ENCODE peak calls at places on chromosomes 7 and 10, in seven cellular contexts. W, G, H, D, C, L and R are unnamed samples.

GRCh38 chr10:5654218-5654755 is 12.1 kb downstream of the ASB13 start:
- DNase-seq in L (peak), W (no peak), D (no peak), C (no peak), G (no peak), H (no peak), R (peak)

GRCh38 chr10:84395581-84395980 is 67.2 kb downstream of the CCSER2 start:
- DNase-seq in C (no peak), W (no peak), L (no peak), H (peak), G (no peak), D (no peak), R (no peak)

GRCh38 chr10:30284860-30285594 is 64.1 kb downstream of the MTPAP start:
- DNase-seq in G (no peak), H (peak), C (no peak), L (no peak), D (no peak), W (no peak), R (peak)

GRCh38 chr7:138776156-138776833 is 21.5 kb upstream of the TMEM213 start:
- DNase-seq in H (no peak), L (no peak), G (no peak), C (no peak), D (no peak), W (no peak), R (no peak)

GRCh38 chr7:126065766-126066165 is 1136.1 kb upstream of the POT1 start:
- DNase-seq in L (no peak), C (no peak), H (no peak), W (no peak), G (no peak), D (no peak), R (no peak)

GRCh38 chr7:134831862-134832261 is 52.4 kb downstream of the CALD1 start:
- DNase-seq in W (no peak), L (no peak), C (no peak), G (no peak), D (no peak), H (no peak), R (no peak)

GRCh38 chr10:35808344-35808743 is 166.2 kb upstream of the FZD8 start:
- DNase-seq in D (no peak), G (no peak), H (no peak), L (no peak), W (no peak), C (no peak), R (no peak)

GRCh38 chr10:4941540-4942330 is 21.5 kb upstream of the AKR1C1 start:
- DNase-seq in L (no peak), G (no peak), H (peak), C (no peak), D (peak), W (no peak), R (no peak)

GRCh38 chr7:87370660-87371180 is 25.3 kb downstream of the CROT start:
- DNase-seq in C (no peak), H (peak), G (no peak), D (peak), W (no peak), L (no peak), R (no peak)

GRCh38 chr10:29535012-29535777 is 99.6 kb downstream of the SVIL start:
- DNase-seq in G (peak), D (peak), L (no peak), H (peak), C (peak), W (peak), R (no peak)

DNA sequence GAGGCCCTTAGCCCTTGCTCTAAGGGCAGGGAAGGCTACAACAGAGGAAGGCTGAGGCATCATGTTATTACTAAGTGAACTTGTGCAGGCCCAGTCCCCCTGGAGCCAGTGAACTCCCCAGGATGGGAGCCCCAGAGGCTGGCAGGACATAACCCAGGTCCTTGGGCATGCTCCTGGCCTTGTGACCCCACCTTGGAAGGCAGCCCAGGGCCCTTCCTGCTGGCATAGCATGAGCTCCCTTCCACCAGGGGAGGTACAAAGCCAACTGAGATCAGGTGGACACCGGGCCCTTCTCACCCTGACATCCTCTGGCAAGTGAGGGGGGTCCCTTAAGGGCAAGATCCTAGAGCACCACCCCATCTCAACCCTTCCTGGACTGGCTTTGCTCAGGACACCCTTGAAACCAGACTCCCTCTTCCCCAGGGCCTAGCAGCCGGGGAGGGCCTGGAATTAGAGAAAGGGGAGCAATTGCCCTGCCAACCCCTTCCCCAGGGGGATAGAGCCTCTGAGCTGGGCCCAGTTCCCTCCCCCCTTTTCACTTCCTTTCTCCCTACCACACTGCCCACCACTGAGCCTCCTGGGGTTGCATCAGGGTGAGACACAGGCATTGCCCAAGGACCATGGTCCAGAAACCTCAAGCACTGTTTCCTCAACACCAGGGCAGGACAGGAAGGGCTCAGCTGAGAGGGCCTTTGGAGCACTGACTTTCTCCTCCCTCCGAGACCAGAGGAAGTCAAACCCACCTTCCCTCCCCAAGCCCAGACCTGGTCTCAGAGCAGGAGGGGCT is 1.8 kb upstream of the VSIR start:
- DNase-seq in W (no peak), L (peak), C (no peak), H (no peak), D (no peak), G (no peak), R (no peak)
- H2AFZ ChIP-seq in W (no peak), L (peak), C (no peak), H (no peak), D (no peak), G (no peak), R (no peak)

GRCh38 chr7:149003018-149003417 is 25.3 kb downstream of the PDIA4 start:
- DNase-seq in D (no peak), H (no peak), L (no peak), W (no peak), C (no peak), G (no peak), R (no peak)

GRCh38 chr7:148999166-148999565 is 29.1 kb downstream of the PDIA4 start:
- DNase-seq in G (no peak), D (no peak), H (no peak), C (no peak), W (no peak), L (no peak), R (no peak)

GRCh38 chr7:149002604-149003003 is 25.7 kb downstream of the PDIA4 start:
- DNase-seq in H (no peak), G (no peak), D (no peak), W (no peak), C (no peak), L (no peak), R (no peak)

GRCh38 chr7:149001427-149002068 is 26.8 kb downstream of the PDIA4 start:
- DNase-seq in G (no peak), C (no peak), D (no peak), H (no peak), W (no peak), L (no peak), R (no peak)

GRCh38 chr7:149000961-149001360 is 27.3 kb downstream of the PDIA4 start:
- DNase-seq in C (no peak), G (no peak), H (no peak), L (no peak), D (no peak), W (no peak), R (no peak)
- H2AFZ ChIP-seq in C (no peak), G (no peak), H (no peak), L (no peak), D (no peak), W (no peak), R (no peak)

GRCh38 chr7:151415375-151416112 is 5.7 kb upstream of the WDR86 start:
- DNase-seq in L (no peak), C (no peak), D (peak), H (no peak), G (no peak), W (no peak), R (no peak)
- H2AFZ ChIP-seq in L (no peak), C (no peak), D (no peak), H (no peak), G (no peak), W (no peak), R (no peak)

GRCh38 chr10:82925547-82925946 is 1050.6 kb downstream of the NRG3 start:
- DNase-seq in W (no peak), G (no peak), D (no peak), L (no peak), H (peak), C (no peak), R (peak)
- H2AFZ ChIP-seq in W (no peak), G (no peak), D (no peak), L (no peak), H (no peak), C (no peak), R (no peak)

GRCh38 chr10:89481662-89482061 is 53.7 kb downstream of the SLC16A12 start:
- DNase-seq in G (no peak), H (peak), C (no peak), D (peak), L (no peak), W (no peak), R (no peak)

GRCh38 chr10:89480047-89480446 is 55.3 kb downstream of the SLC16A12 start:
- DNase-seq in L (no peak), W (no peak), D (peak), G (no peak), C (no peak), H (peak), R (no peak)

GRCh38 chr10:89478085-89478738 is 57.2 kb downstream of the SLC16A12 start:
- DNase-seq in W (peak), L (peak), H (peak), G (no peak), C (peak), D (no peak), R (peak)

GRCh38 chr10:89478739-89479116 is 56.7 kb downstream of the SLC16A12 start:
- DNase-seq in L (no peak), W (no peak), C (no peak), D (peak), H (peak), G (no peak), R (no peak)

GRCh38 chr10:89479255-89479654 is 56.1 kb downstream of the SLC16A12 start:
- DNase-seq in H (no peak), L (no peak), W (no peak), D (peak), C (no peak), G (no peak), R (no peak)
- H2AFZ ChIP-seq in H (no peak), L (no peak), W (no peak), D (no peak), C (no peak), G (no peak), R (no peak)

DNA sequence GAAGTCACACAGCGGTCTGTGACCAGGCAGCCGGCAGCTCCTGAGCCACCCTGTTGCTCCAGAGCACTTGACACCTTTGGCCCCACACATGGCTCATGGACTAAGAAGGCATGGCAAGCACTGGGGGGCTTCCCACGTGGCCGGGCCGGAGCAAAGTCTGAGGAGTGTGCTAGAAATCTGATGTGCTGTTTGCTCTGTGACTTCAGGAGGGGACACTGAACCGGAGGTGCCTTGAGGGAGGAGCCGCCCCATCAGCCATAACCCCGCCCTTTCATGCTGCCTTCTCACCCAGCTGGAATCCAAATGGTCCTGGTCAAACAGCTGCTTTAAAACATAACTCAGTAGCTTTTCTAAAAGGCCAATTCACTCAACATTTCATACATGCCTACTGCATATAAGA is 33.5 kb downstream of the PROSER2 start:
- DNase-seq in G (no peak), C (no peak), D (no peak), L (no peak), W (no peak), H (no peak), R (no peak)
- H2AFZ ChIP-seq in G (no peak), C (no peak), D (peak), L (no peak), W (no peak), H (no peak), R (no peak)

DNA sequence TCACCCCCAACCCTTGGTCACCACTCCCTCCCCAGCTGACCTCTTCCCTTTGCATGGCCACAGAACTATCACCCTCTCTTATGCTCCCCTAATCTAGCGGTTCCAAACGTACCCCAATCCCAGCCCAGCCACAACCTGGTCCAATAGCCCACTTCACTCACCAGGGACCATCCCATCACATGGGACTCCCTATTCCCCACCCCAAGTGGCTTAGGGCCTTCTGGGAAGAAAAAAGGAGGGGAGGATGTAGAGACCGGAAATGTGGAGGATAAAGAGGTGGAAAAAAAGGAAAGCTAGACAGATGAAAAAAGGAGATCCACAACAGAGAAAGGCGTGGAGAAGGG is 30.3 kb upstream of the PAX2 start:
- DNase-seq in G (no peak), C (no peak), L (no peak), W (no peak), H (no peak), D (no peak), R (no peak)
- H2AFZ ChIP-seq in G (no peak), C (no peak), L (no peak), W (no peak), H (no peak), D (no peak), R (no peak)

GRCh38 chr7:38632411-38632810 is 1.2 kb upstream of the AMPH start:
- DNase-seq in C (no peak), L (no peak), G (no peak), H (no peak), W (no peak), D (no peak), R (peak)

GRCh38 chr7:38628630-38629385 is 2.4 kb downstream of the AMPH start:
- DNase-seq in D (peak), L (no peak), C (no peak), G (no peak), W (no peak), H (peak), R (no peak)

GRCh38 chr7:38625866-38626265 is 5.3 kb downstream of the AMPH start:
- DNase-seq in D (no peak), W (no peak), C (no peak), L (no peak), H (no peak), G (no peak), R (no peak)

GRCh38 chr7:38629621-38630020 is 1.6 kb downstream of the AMPH start:
- DNase-seq in D (peak), G (no peak), L (no peak), H (peak), C (peak), W (no peak), R (no peak)

GRCh38 chr7:38630720-38631673 is at the start of gene AMPH:
- DNase-seq in C (peak), L (no peak), H (peak), D (peak), G (no peak), W (peak), R (peak)
- H2AFZ ChIP-seq in C (peak), L (no peak), H (no peak), D (peak), G (no peak), W (no peak), R (peak)

DNA sequence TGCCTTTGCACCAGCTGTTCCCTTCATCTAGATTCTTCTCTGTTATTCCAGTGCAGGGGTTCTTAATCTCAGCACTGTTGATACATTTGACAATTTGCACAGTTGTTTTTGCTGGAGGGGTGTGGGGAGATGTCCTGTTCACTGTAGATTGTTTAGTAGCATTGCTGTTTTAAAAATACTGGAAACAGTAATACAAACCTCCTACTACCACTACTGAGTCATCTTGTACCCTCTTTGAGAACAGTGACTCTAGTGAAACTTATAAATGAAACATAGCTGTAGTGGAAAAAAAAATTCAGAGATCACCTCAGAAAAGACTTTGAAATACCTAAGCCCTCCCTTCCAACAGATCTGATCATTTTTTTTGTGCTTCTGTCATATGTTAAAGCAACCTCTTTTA is 154.8 kb upstream of the TMEM196 start:
- DNase-seq in W (no peak), D (no peak), C (no peak), L (no peak), H (no peak), G (no peak), R (no peak)
- H2AFZ ChIP-seq in W (no peak), D (no peak), C (no peak), L (no peak), H (no peak), G (peak), R (no peak)